ENCODE peak calls at places on chromosomes 12 and 14, in four cellular contexts. G, J, Y and E are unnamed samples.

GRCh38 chr12:107610030-107610859 is 75.4 kb upstream of the PWP1 start:
- DNase-seq in G (peak; percentile 65), J (peak; percentile 44), Y (peak; percentile 38), E (peak; percentile 74)

GRCh38 chr12:14854586-14855163 is 11.3 kb upstream of the ART4 start:
- DNase-seq in G (peak; percentile 52), J (no peak), Y (no peak), E (no peak)

GRCh38 chr12:88756917-88757316 is 176.6 kb upstream of the KITLG start:
- DNase-seq in G (no peak), J (no peak), Y (no peak), E (no peak)

GRCh38 chr12:28219827-28220226 is 29.6 kb downstream of the CCDC91 start:
- DNase-seq in G (no peak), J (no peak), Y (no peak), E (no peak)

GRCh38 chr14:55129086-55129427 is at the start of gene LGALS3:
- DNase-seq in G (peak; percentile 56), J (peak; percentile 35), Y (peak; percentile 69), E (peak; percentile 92)

GRCh38 chr14:101313268-101313667 is 248.0 kb upstream of the DIO3 start:
- DNase-seq in G (no peak), J (no peak), Y (no peak), E (no peak)

GRCh38 chr12:52903855-52904508 is 894 bp downstream of the KRT8 start:
- DNase-seq in G (no peak), J (peak; percentile 32), Y (peak; percentile 67), E (peak; percentile 88)

GRCh38 chr14:81313775-81314429 is 86.2 kb downstream of the STON2 start:
- DNase-seq in G (no peak), J (no peak), Y (peak; percentile 27), E (no peak)

GRCh38 chr14:88605594-88605993 is 42.8 kb downstream of the ZC3H14 start:
- DNase-seq in G (no peak), J (no peak), Y (no peak), E (no peak)

GRCh38 chr12:114186241-114187002 is 219.5 kb downstream of the TBX5 start:
- DNase-seq in G (no peak), J (no peak), Y (no peak), E (peak; percentile 61)

GRCh38 chr12:88790231-88790630 is 210.0 kb upstream of the KITLG start:
- DNase-seq in G (no peak), J (no peak), Y (no peak), E (no peak)

GRCh38 chr14:101557811-101558738 is 3.2 kb upstream of the DIO3 start:
- DNase-seq in G (no peak), J (no peak), Y (no peak), E (no peak)

GRCh38 chr14:72894623-72895378 is 900 bp upstream of the DPF3 start:
- DNase-seq in G (no peak), J (peak; percentile 5), Y (peak; percentile 27), E (peak; percentile 47)